ENCODE peak calls at places on chromosome 5, in six cellular contexts. One of them, this sample, is unnamed.

GRCh38 chr5:14149672-14150053 is 6.5 kb downstream of the TRIO start:
- DNase-seq in body of pancreas: no peak
- DNase-seq in GM12878: no peak
- DNase-seq in prostate gland: no peak
- DNase-seq in K562: no peak
- DNase-seq in HCT116: no peak
- DNase-seq in this sample: no peak

GRCh38 chr5:87770601-87771121 is 357.9 kb upstream of the CCNH start:
- DNase-seq in body of pancreas: no peak
- DNase-seq in GM12878: no peak
- DNase-seq in prostate gland: no peak
- DNase-seq in K562: no peak
- DNase-seq in HCT116: no peak
- DNase-seq in this sample: no peak

GRCh38 chr5:67014957-67015400 is 181.6 kb downstream of the CD180 start:
- DNase-seq in body of pancreas: no peak
- DNase-seq in GM12878: no peak
- DNase-seq in prostate gland: peak
- DNase-seq in K562: no peak
- DNase-seq in HCT116: no peak
- DNase-seq in this sample: no peak

GRCh38 chr5:180441577-180441976 is 52.6 kb upstream of the CNOT6 start:
- DNase-seq in body of pancreas: no peak
- DNase-seq in GM12878: no peak
- DNase-seq in prostate gland: no peak
- DNase-seq in K562: no peak
- DNase-seq in HCT116: no peak
- DNase-seq in this sample: no peak

GRCh38 chr5:162593881-162594280 is 526.3 kb downstream of the GABRG2 start:
- DNase-seq in body of pancreas: no peak
- DNase-seq in GM12878: no peak
- DNase-seq in prostate gland: no peak
- DNase-seq in K562: peak
- DNase-seq in HCT116: no peak
- DNase-seq in this sample: no peak

GRCh38 chr5:24909210-24909609 is 264.4 kb upstream of the CDH10 start:
- DNase-seq in body of pancreas: no peak
- DNase-seq in GM12878: no peak
- DNase-seq in prostate gland: no peak
- DNase-seq in K562: no peak
- DNase-seq in HCT116: no peak
- DNase-seq in this sample: no peak

GRCh38 chr5:178492278-178492677 is 97.9 kb downstream of the COL23A1 start:
- DNase-seq in body of pancreas: no peak
- DNase-seq in GM12878: no peak
- DNase-seq in prostate gland: no peak
- DNase-seq in K562: no peak
- DNase-seq in HCT116: no peak
- DNase-seq in this sample: no peak

GRCh38 chr5:171601266-171601881 is 181.9 kb downstream of the FGF18 start:
- DNase-seq in body of pancreas: no peak
- DNase-seq in GM12878: no peak
- DNase-seq in prostate gland: no peak
- DNase-seq in K562: no peak
- DNase-seq in HCT116: no peak
- DNase-seq in this sample: no peak

GRCh38 chr5:135441256-135441915 is 5.8 kb downstream of the DCANP1 start:
- DNase-seq in body of pancreas: no peak
- DNase-seq in GM12878: no peak
- DNase-seq in prostate gland: no peak
- DNase-seq in K562: no peak
- DNase-seq in HCT116: no peak
- DNase-seq in this sample: no peak

GRCh38 chr5:72955143-72955767 is 586 bp upstream of the FCHO2 start:
- DNase-seq in body of pancreas: peak
- DNase-seq in GM12878: no peak
- DNase-seq in prostate gland: no peak
- DNase-seq in K562: peak
- DNase-seq in HCT116: no peak
- DNase-seq in this sample: peak

GRCh38 chr5:15499528-15500325 is at the start of gene FBXL7:
- DNase-seq in body of pancreas: peak
- DNase-seq in GM12878: no peak
- DNase-seq in prostate gland: peak
- DNase-seq in K562: no peak
- DNase-seq in HCT116: no peak
- DNase-seq in this sample: no peak
- TF ChIP-seq POLR2A in body of pancreas: no peak
- TF ChIP-seq POLR2A in GM12878: no peak
- TF ChIP-seq POLR2A in prostate gland: peak
- TF ChIP-seq POLR2A in K562: no peak
- TF ChIP-seq POLR2A in HCT116: no peak
- TF ChIP-seq POLR2A in this sample: no peak

GRCh38 chr5:149798466-149798865 is 68.4 kb downstream of the PPARGC1B start:
- DNase-seq in body of pancreas: no peak
- DNase-seq in GM12878: no peak
- DNase-seq in prostate gland: no peak
- DNase-seq in K562: peak
- DNase-seq in HCT116: no peak
- DNase-seq in this sample: no peak

GRCh38 chr5:149799965-149800516 is 69.9 kb downstream of the PPARGC1B start:
- DNase-seq in body of pancreas: no peak
- DNase-seq in GM12878: no peak
- DNase-seq in prostate gland: no peak
- DNase-seq in K562: no peak
- DNase-seq in HCT116: no peak
- DNase-seq in this sample: peak

GRCh38 chr5:149800563-149801103 is 70.5 kb downstream of the PPARGC1B start:
- DNase-seq in body of pancreas: no peak
- DNase-seq in GM12878: no peak
- DNase-seq in prostate gland: no peak
- DNase-seq in K562: no peak
- DNase-seq in HCT116: no peak
- DNase-seq in this sample: no peak

GRCh38 chr5:149797897-149798296 is 67.8 kb downstream of the PPARGC1B start:
- DNase-seq in body of pancreas: no peak
- DNase-seq in GM12878: no peak
- DNase-seq in prostate gland: no peak
- DNase-seq in K562: no peak
- DNase-seq in HCT116: no peak
- DNase-seq in this sample: no peak

GRCh38 chr5:149799119-149799623 is 69.1 kb downstream of the PPARGC1B start:
- DNase-seq in body of pancreas: peak
- DNase-seq in GM12878: no peak
- DNase-seq in prostate gland: no peak
- DNase-seq in K562: no peak
- DNase-seq in HCT116: no peak
- DNase-seq in this sample: no peak
- TF ChIP-seq POLR2A in body of pancreas: no peak
- TF ChIP-seq POLR2A in GM12878: no peak
- TF ChIP-seq POLR2A in prostate gland: no peak
- TF ChIP-seq POLR2A in K562: no peak
- TF ChIP-seq POLR2A in HCT116: no peak
- TF ChIP-seq POLR2A in this sample: no peak

GRCh38 chr5:16936150-16937022 is at the start of gene MYO10:
- DNase-seq in body of pancreas: peak
- DNase-seq in GM12878: no peak
- DNase-seq in prostate gland: peak
- DNase-seq in K562: peak
- DNase-seq in HCT116: no peak
- DNase-seq in this sample: peak
- TF ChIP-seq POLR2A in body of pancreas: peak
- TF ChIP-seq POLR2A in GM12878: no peak
- TF ChIP-seq POLR2A in prostate gland: peak
- TF ChIP-seq POLR2A in K562: no peak
- TF ChIP-seq POLR2A in HCT116: peak
- TF ChIP-seq POLR2A in this sample: no peak

DNA sequence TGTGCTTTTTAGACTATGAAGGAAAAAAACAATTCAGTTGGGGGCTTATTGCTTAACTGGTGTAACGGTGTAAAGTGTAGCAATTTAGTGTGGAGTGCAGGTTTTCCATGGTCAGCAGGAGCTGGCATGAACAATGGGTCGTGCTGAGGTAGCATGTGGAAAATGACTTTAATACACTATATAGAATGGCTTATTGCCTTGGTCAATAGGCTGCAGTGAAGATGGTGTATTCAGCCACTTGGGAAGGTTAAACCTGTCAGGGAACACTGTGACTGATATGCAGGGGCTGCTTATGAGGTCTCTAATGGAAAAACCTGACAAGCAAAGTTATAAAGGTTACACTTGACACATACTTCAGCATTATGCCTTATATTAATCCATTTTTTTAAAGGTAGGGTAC is 764.7 kb upstream of the ARRDC3 start:
- DNase-seq in body of pancreas: no peak
- DNase-seq in GM12878: no peak
- DNase-seq in prostate gland: no peak
- DNase-seq in K562: no peak
- DNase-seq in HCT116: no peak
- DNase-seq in this sample: no peak
- TF ChIP-seq POLR2A in body of pancreas: no peak
- TF ChIP-seq POLR2A in GM12878: no peak
- TF ChIP-seq POLR2A in prostate gland: no peak
- TF ChIP-seq POLR2A in K562: no peak
- TF ChIP-seq POLR2A in HCT116: no peak
- TF ChIP-seq POLR2A in this sample: no peak

DNA sequence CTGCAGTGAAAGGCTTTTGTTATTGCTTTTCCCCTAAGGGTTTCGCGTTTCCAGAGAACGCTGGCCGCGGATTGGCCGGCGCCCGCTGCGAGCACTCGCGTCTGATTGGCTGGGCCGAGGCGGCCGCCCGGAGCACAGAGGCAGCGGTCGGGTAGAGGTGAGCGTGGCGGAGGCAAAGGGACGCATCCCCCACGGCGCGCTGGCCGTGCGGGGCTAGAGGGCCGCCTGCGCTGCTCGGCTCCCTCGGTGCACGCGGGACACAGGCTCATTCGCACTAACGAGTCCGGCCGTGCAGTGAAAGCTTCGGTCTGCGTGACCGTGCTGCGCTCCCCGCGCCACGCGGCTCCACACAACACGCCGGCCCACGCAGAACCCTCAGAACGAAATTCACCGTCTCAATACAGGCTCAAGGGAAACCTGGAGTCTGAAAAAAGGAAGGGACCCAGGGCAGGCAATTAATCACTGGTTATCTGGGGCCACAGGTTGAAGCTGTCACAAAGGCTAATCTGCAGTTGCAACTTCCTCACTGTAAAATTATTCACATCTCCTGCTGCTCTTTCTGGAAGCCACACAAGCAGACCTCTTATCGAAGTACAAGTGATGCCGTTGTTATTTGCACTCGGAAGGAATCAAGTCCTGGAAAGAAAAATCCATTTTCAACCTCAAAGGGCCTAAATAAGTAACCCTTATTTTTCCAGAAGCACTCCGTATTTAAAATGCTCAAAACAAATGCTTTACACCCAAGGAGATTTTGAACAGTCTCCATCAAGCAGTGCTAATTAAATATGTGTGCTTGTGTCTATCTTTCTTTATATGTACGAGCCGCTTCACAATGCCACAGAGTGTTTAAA is 94.6 kb downstream of the ZNF608 start:
- DNase-seq in body of pancreas: peak
- DNase-seq in GM12878: no peak
- DNase-seq in prostate gland: peak
- DNase-seq in K562: peak
- DNase-seq in HCT116: no peak
- DNase-seq in this sample: peak
- TF ChIP-seq POLR2A in body of pancreas: peak
- TF ChIP-seq POLR2A in GM12878: peak
- TF ChIP-seq POLR2A in prostate gland: peak
- TF ChIP-seq POLR2A in K562: peak
- TF ChIP-seq POLR2A in HCT116: peak
- TF ChIP-seq POLR2A in this sample: no peak

This sample was measured in erythroblast.